ENCODE peak calls at places on chromosomes 13 and 19, in four cellular contexts. X is effector memory CD4-positive, alpha-beta T cell; R is astrocyte of the hippocampus; S is activated CD4-positive, alpha-beta T cell treated with anti-CD3 and anti-CD28 coated beads, Interleukin-2, amount 10 ng/mL, durations not matched to agents 7 days and 5 days. B is an unnamed sample.

GRCh38 chr13:100542546-100543156 is 45.9 kb downstream of the GGACT start:
- DNase-seq in S (peak), R (peak), X (no peak), B (no peak)

GRCh38 chr19:49911381-49912145 is 14.9 kb upstream of the IL4I1 start:
- DNase-seq in R (no peak), S (no peak), X (no peak), B (no peak)

GRCh38 chr19:38277969-38278680 is 13.8 kb downstream of the SPINT2 start:
- DNase-seq in R (peak), S (no peak), X (no peak), B (no peak)

GRCh38 chr19:50358483-50359431 is 6.7 kb downstream of the NAPSA start:
- DNase-seq in S (peak), X (peak), R (peak), B (peak)

GRCh38 chr19:3626473-3627350 is at the start of gene CACTIN:
- DNase-seq in S (peak), X (peak), R (peak), B (peak)

GRCh38 chr13:40878321-40878720 is 88.9 kb downstream of the SLC25A15 start:
- DNase-seq in S (no peak), X (no peak), R (peak), B (no peak)

GRCh38 chr13:113565526-113566226 is 18.9 kb upstream of the TFDP1 start:
- DNase-seq in R (no peak), S (peak), X (no peak), B (no peak)

GRCh38 chr19:2983351-2984195 is 6.2 kb downstream of the TLE6 start:
- DNase-seq in R (peak), X (no peak), S (no peak), B (no peak)

GRCh38 chr19:40466219-40467006 is at the start of gene SPTBN4:
- DNase-seq in S (peak), X (peak), R (peak), B (no peak)

GRCh38 chr13:100789481-100789880 is 114.9 kb upstream of the TMTC4 start:
- DNase-seq in X (no peak), S (no peak), R (peak), B (no peak)

GRCh38 chr19:47013041-47013517 is 6.6 kb upstream of the NPAS1 start:
- DNase-seq in R (peak), S (peak), X (peak), B (peak)

GRCh38 chr13:112453874-112454647 is 77.9 kb downstream of the SPACA7 start:
- DNase-seq in X (no peak), R (no peak), S (no peak), B (no peak)

GRCh38 chr13:33069365-33069764 is 53.1 kb downstream of the KL start:
- DNase-seq in R (no peak), X (no peak), S (no peak), B (no peak)

GRCh38 chr19:10044390-10044789 is 31.1 kb downstream of the RDH8 start:
- DNase-seq in S (no peak), R (no peak), X (no peak), B (no peak)

GRCh38 chr19:40862785-40863184 is 12.5 kb upstream of the CYP2A6 start:
- DNase-seq in S (no peak), R (no peak), X (no peak), B (no peak)

GRCh38 chr19:36136975-36137686 is 2.7 kb upstream of the CAPNS1 start:
- DNase-seq in X (no peak), S (no peak), R (peak), B (no peak)

GRCh38 chr13:72737033-72737432 is 9.3 kb downstream of the BORA start:
- DNase-seq in S (no peak), R (no peak), X (no peak), B (no peak)

GRCh38 chr13:40158218-40158617 is 502.8 kb downstream of the COG6 start:
- DNase-seq in S (no peak), X (no peak), R (no peak), B (no peak)

GRCh38 chr19:7263066-7263465 is 31.1 kb downstream of the INSR start:
- DNase-seq in X (no peak), S (no peak), R (no peak), B (no peak)

GRCh38 chr13:105702441-105702840 is 833.0 kb downstream of the EFNB2 start:
- DNase-seq in X (no peak), R (no peak), S (no peak), B (no peak)

GRCh38 chr19:39846678-39847486 is 703 bp upstream of the FBL start:
- DNase-seq in R (no peak), X (no peak), S (no peak), B (no peak)

GRCh38 chr13:40933508-40933907 is 85.6 kb downstream of the ELF1 start:
- DNase-seq in R (no peak), X (no peak), S (no peak), B (no peak)

GRCh38 chr13:52670726-52671125 is 18.1 kb downstream of the SUGT1 start:
- DNase-seq in S (no peak), R (no peak), X (no peak), B (no peak)

GRCh38 chr19:47239610-47240296 is 8.8 kb upstream of the BBC3 start:
- DNase-seq in S (peak), X (peak), R (peak), B (peak)

GRCh38 chr13:25963681-25964080 is 88.1 kb downstream of the SHISA2 start:
- DNase-seq in X (no peak), R (no peak), S (no peak), B (no peak)

GRCh38 chr13:70391678-70392077 is 283.4 kb upstream of the KLHL1 start:
- DNase-seq in X (no peak), R (no peak), S (no peak), B (no peak)

GRCh38 chr13:25329706-25330105 is 28.3 kb downstream of the NUP58 start:
- DNase-seq in R (no peak), S (no peak), X (no peak), B (no peak)

GRCh38 chr13:85969331-85969730 is 170.1 kb upstream of the SLITRK6 start:
- DNase-seq in S (no peak), R (no peak), X (no peak), B (no peak)

GRCh38 chr19:53511933-53512374 is 26.0 kb upstream of the ZNF331 start:
- DNase-seq in X (peak), R (peak), S (peak), B (peak)

GRCh38 chr19:29660835-29661234 is 4.4 kb upstream of the PLEKHF1 start:
- DNase-seq in X (no peak), R (no peak), S (no peak), B (no peak)

GRCh38 chr13:80237646-80238045 is 103.3 kb downstream of the SPRY2 start:
- DNase-seq in S (no peak), X (no peak), R (peak), B (no peak)

GRCh38 chr19:40411125-40411842 is 1.9 kb downstream of the PRX start:
- DNase-seq in X (no peak), S (no peak), R (no peak), B (no peak)

GRCh38 chr13:100506600-100507422 is 81.8 kb downstream of the GGACT start:
- DNase-seq in R (no peak), X (no peak), S (no peak), B (no peak)

B was measured in activated T-helper 1 cell treated with Interleukin-2 at 50 U/mL for 16 hours.